ENCODE peak calls at places on chromosomes 13 and 19, in six cellular contexts. One of them, this sample, is unnamed.

GRCh38 chr13:44660050-44660449 is 83.9 kb upstream of the TSC22D1 start:
- DNase-seq in cardiac muscle cell: no peak
- DNase-seq in AG04450: no peak
- DNase-seq in CD4-positive, alpha-beta memory T cell: no peak
- DNase-seq in GM23338: no peak
- DNase-seq in upper lobe of right lung: no peak
- DNase-seq in this sample: no peak

GRCh38 chr13:32432856-32433255 is 4.9 kb upstream of the N4BP2L1 start:
- DNase-seq in cardiac muscle cell: no peak
- DNase-seq in AG04450: no peak
- DNase-seq in CD4-positive, alpha-beta memory T cell: no peak
- DNase-seq in GM23338: no peak
- DNase-seq in upper lobe of right lung: no peak
- DNase-seq in this sample: no peak

GRCh38 chr13:75194717-75195116 is 287.3 kb downstream of the TBC1D4 start:
- DNase-seq in cardiac muscle cell: peak; percentile 49
- DNase-seq in AG04450: no peak
- DNase-seq in CD4-positive, alpha-beta memory T cell: no peak
- DNase-seq in GM23338: no peak
- DNase-seq in upper lobe of right lung: no peak
- DNase-seq in this sample: no peak

GRCh38 chr19:55116232-55117062 is 990 bp downstream of the PPP1R12C start:
- DNase-seq in cardiac muscle cell: peak; percentile 73
- DNase-seq in AG04450: no peak
- DNase-seq in CD4-positive, alpha-beta memory T cell: peak; percentile 44
- DNase-seq in GM23338: peak; percentile 63
- DNase-seq in upper lobe of right lung: no peak
- DNase-seq in this sample: no peak

GRCh38 chr13:37526710-37527446 is 71.7 kb downstream of the POSTN start:
- DNase-seq in cardiac muscle cell: peak; percentile 73
- DNase-seq in AG04450: no peak
- DNase-seq in CD4-positive, alpha-beta memory T cell: no peak
- DNase-seq in GM23338: no peak
- DNase-seq in upper lobe of right lung: no peak
- DNase-seq in this sample: no peak

GRCh38 chr13:33548065-33548464 is 262.5 kb upstream of the STARD13 start:
- DNase-seq in cardiac muscle cell: no peak
- DNase-seq in AG04450: no peak
- DNase-seq in CD4-positive, alpha-beta memory T cell: no peak
- DNase-seq in GM23338: no peak
- DNase-seq in upper lobe of right lung: no peak
- DNase-seq in this sample: no peak

GRCh38 chr13:106596287-106596937 is 28.5 kb upstream of the ARGLU1 start:
- DNase-seq in cardiac muscle cell: peak; percentile 29
- DNase-seq in AG04450: no peak
- DNase-seq in CD4-positive, alpha-beta memory T cell: no peak
- DNase-seq in GM23338: no peak
- DNase-seq in upper lobe of right lung: no peak
- DNase-seq in this sample: no peak

GRCh38 chr13:110265682-110266430 is 41.1 kb downstream of the COL4A1 start:
- DNase-seq in cardiac muscle cell: no peak
- DNase-seq in AG04450: no peak
- DNase-seq in CD4-positive, alpha-beta memory T cell: no peak
- DNase-seq in GM23338: no peak
- DNase-seq in upper lobe of right lung: no peak
- DNase-seq in this sample: no peak

GRCh38 chr19:15378529-15379082 is 981 bp downstream of the AKAP8 start:
- DNase-seq in cardiac muscle cell: peak; percentile 63
- DNase-seq in AG04450: no peak
- DNase-seq in CD4-positive, alpha-beta memory T cell: peak; percentile 49
- DNase-seq in GM23338: peak; percentile 73
- DNase-seq in upper lobe of right lung: peak; percentile 79
- DNase-seq in this sample: peak; percentile 27

GRCh38 chr19:10517361-10517759 is at the start of gene S1PR5:
- DNase-seq in cardiac muscle cell: no peak
- DNase-seq in AG04450: no peak
- DNase-seq in CD4-positive, alpha-beta memory T cell: no peak
- DNase-seq in GM23338: peak; percentile 68
- DNase-seq in upper lobe of right lung: peak; percentile 71
- DNase-seq in this sample: no peak

GRCh38 chr19:10516671-10517286 is 468 bp downstream of the S1PR5 start:
- DNase-seq in cardiac muscle cell: no peak
- DNase-seq in AG04450: no peak
- DNase-seq in CD4-positive, alpha-beta memory T cell: no peak
- DNase-seq in GM23338: peak; percentile 44
- DNase-seq in upper lobe of right lung: no peak
- DNase-seq in this sample: no peak

GRCh38 chr19:10519421-10519820 is 2.2 kb upstream of the S1PR5 start:
- DNase-seq in cardiac muscle cell: no peak
- DNase-seq in AG04450: no peak
- DNase-seq in CD4-positive, alpha-beta memory T cell: no peak
- DNase-seq in GM23338: no peak
- DNase-seq in upper lobe of right lung: no peak
- DNase-seq in this sample: no peak

GRCh38 chr19:10517760-10518443 is 655 bp upstream of the S1PR5 start:
- DNase-seq in cardiac muscle cell: peak; percentile 27
- DNase-seq in AG04450: no peak
- DNase-seq in CD4-positive, alpha-beta memory T cell: peak; percentile 13
- DNase-seq in GM23338: peak; percentile 57
- DNase-seq in upper lobe of right lung: no peak
- DNase-seq in this sample: no peak

DNA sequence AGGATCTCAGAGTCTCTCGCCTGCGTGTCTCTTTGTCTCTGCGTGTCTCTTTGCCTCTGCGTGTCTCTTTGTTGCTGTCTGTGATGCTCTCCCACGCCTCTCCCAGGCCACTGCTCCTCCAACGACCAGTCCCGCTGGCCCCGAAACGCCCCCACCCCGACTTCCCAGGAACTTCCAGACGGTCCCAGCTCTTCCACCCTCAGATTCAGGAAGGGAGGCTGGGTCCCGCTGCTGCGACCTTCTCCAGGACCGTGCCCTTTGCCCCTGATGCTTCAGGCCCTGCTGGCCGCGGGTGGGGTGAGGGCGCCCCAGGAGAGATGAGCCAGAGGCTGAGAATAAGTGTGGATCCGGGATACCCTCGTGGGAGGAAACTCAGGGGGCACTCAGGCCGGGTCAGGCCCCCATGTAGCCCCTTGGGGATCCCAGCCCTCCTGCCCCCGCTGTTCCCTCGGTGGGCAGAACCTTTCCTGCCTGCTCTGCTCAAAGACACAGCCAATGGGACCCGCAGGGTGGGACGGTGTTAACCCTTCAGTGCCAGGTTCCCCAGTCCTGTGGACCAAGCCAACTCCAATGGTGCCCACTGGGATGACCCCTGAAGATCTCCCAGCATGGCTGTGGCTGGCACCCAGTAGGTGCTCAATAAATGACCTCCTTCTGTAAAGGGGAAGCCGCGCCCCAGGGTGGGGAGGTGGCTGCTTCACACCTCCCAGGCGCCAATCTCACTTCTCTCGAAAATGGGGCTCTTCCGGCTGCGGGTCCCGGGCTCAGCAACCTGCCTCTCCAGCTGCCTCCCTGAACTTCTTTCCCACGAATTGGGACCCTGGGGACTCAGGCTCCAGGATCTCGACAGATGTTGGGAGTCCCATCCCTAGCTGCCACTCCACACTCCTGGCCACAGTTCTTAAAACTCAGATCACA is 1.5 kb upstream of the S1PR5 start:
- DNase-seq in cardiac muscle cell: no peak
- DNase-seq in AG04450: no peak
- DNase-seq in CD4-positive, alpha-beta memory T cell: no peak
- DNase-seq in GM23338: peak; percentile 40
- DNase-seq in upper lobe of right lung: no peak
- DNase-seq in this sample: no peak
- H3K4me3 ChIP-seq in cardiac muscle cell: no peak overlapping the region
- H3K4me3 ChIP-seq in AG04450: no peak overlapping the region
- H3K4me3 ChIP-seq in CD4-positive, alpha-beta memory T cell: no peak overlapping the region
- H3K4me3 ChIP-seq in GM23338: peak overlapping the region; percentile 78
- H3K4me3 ChIP-seq in upper lobe of right lung: peak overlapping the region; percentile 38
- H3K4me3 ChIP-seq in this sample: no peak overlapping the region

DNA sequence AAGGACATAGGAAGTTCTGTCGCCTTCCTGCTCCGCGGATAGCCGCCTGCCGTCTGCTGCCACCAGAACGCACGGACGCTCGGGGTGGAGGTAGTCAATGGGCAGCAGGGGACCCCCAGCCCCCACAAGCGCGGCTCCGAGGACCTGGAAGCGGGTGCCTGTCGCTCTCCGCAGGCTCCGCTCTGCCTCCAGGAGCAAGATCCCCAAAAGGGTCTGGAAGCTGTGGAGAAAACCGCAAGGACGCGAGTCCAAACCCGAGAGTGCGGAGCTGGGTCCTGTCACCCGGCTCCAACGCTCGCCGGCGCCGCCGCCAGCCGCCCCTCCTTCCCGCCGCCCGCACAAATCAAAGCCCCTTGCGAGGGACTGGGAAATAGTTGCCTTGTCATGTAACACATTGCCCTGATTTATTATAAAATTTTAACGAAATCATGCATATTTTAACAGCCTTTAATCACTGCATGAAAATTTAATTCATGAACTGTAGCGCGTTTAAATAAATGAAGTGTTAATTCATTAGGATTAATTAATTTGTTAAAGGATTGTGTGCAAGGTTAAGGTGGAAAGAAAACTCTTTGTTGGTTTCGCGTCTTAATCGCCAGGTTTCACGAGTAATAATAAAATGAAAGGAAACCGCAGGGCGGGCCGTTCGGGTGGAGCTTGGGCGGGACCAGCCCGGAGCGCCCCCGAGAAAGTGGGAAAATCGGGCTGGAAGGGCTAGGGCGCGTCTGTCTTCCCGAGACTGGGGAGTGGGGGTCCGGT is 5.5 kb upstream of the POU4F1 start:
- DNase-seq in cardiac muscle cell: no peak
- DNase-seq in AG04450: no peak
- DNase-seq in CD4-positive, alpha-beta memory T cell: no peak
- DNase-seq in GM23338: peak; percentile 54
- DNase-seq in upper lobe of right lung: no peak
- DNase-seq in this sample: no peak
- H3K4me3 ChIP-seq in cardiac muscle cell: peak overlapping the region; percentile 39
- H3K4me3 ChIP-seq in AG04450: peak overlapping the region; percentile 52
- H3K4me3 ChIP-seq in CD4-positive, alpha-beta memory T cell: peak overlapping the region; percentile 29
- H3K4me3 ChIP-seq in GM23338: peak overlapping the region; percentile 55
- H3K4me3 ChIP-seq in upper lobe of right lung: peak overlapping the region; percentile 56
- H3K4me3 ChIP-seq in this sample: no peak overlapping the region

DNA sequence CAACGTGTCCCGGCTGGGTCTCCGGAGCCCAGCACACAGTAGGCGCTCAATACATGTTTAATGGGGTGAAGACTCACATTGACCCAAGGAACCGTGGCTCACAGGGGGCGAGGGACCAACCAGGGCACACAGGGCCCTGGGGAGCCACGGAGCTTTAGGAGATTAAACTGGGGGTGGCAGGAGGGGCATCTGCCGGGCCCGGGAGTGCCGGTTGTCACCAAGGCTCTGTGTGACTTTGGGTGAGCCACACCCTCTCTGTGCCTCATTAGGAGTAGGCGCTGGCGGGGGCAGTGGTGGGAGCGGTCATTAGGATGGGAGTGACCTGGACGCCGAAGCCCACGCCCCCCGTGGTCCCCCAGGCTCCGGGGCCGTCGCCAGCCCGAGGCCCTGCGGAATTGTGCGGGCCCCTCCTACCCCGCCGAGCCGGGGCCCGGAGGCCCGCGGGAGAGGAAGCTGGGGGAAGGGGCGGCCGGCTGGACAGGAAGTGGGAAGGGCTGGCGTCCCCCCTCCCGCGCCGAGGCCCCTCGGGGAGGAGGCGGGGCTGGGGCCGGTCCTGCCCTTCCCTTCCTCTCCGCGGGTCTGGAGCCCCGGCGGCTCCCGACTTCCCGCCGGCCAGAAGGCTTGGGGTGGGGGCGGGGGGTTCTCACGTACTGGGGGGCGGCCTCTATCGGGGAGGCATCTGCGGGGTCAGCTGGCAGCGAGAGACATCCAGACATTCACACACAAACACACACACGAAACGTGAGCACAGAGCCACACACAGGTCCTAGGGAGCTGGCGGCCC is 1.8 kb upstream of the SSBP4 start:
- DNase-seq in cardiac muscle cell: peak; percentile 96
- DNase-seq in AG04450: no peak
- DNase-seq in CD4-positive, alpha-beta memory T cell: no peak
- DNase-seq in GM23338: peak; percentile 89
- DNase-seq in upper lobe of right lung: peak; percentile 89
- DNase-seq in this sample: no peak
- H3K4me3 ChIP-seq in cardiac muscle cell: peak overlapping the region; percentile 16
- H3K4me3 ChIP-seq in AG04450: peak overlapping the region; percentile 47
- H3K4me3 ChIP-seq in CD4-positive, alpha-beta memory T cell: peak overlapping the region; percentile 42
- H3K4me3 ChIP-seq in GM23338: peak overlapping the region; percentile 73
- H3K4me3 ChIP-seq in upper lobe of right lung: peak overlapping the region; percentile 72
- H3K4me3 ChIP-seq in this sample: peak overlapping the region; percentile 44

GRCh38 chr13:112711528-112712265 is 21.9 kb downstream of the ATP11A start:
- DNase-seq in cardiac muscle cell: peak; percentile 99
- DNase-seq in AG04450: peak; percentile 96
- DNase-seq in CD4-positive, alpha-beta memory T cell: no peak
- DNase-seq in GM23338: peak; percentile 97
- DNase-seq in upper lobe of right lung: peak; percentile 86
- DNase-seq in this sample: no peak
- H3K4me3 ChIP-seq in cardiac muscle cell: no peak overlapping the region
- H3K4me3 ChIP-seq in AG04450: peak overlapping the region; percentile 55
- H3K4me3 ChIP-seq in CD4-positive, alpha-beta memory T cell: no peak overlapping the region
- H3K4me3 ChIP-seq in GM23338: peak overlapping the region; percentile 29
- H3K4me3 ChIP-seq in upper lobe of right lung: peak overlapping the region; percentile 9
- H3K4me3 ChIP-seq in this sample: no peak overlapping the region

GRCh38 chr13:20291675-20292074 is 59.6 kb upstream of the GJB6 start:
- DNase-seq in cardiac muscle cell: no peak
- DNase-seq in AG04450: no peak
- DNase-seq in CD4-positive, alpha-beta memory T cell: no peak
- DNase-seq in GM23338: no peak
- DNase-seq in upper lobe of right lung: no peak
- DNase-seq in this sample: no peak

GRCh38 chr13:20291037-20291436 is 58.9 kb upstream of the GJB6 start:
- DNase-seq in cardiac muscle cell: no peak
- DNase-seq in AG04450: no peak
- DNase-seq in CD4-positive, alpha-beta memory T cell: no peak
- DNase-seq in GM23338: no peak
- DNase-seq in upper lobe of right lung: no peak
- DNase-seq in this sample: peak; percentile 17

GRCh38 chr13:20285530-20285929 is 53.4 kb upstream of the GJB6 start:
- DNase-seq in cardiac muscle cell: no peak
- DNase-seq in AG04450: no peak
- DNase-seq in CD4-positive, alpha-beta memory T cell: no peak
- DNase-seq in GM23338: no peak
- DNase-seq in upper lobe of right lung: no peak
- DNase-seq in this sample: no peak

GRCh38 chr13:20287976-20288375 is 55.9 kb upstream of the GJB6 start:
- DNase-seq in cardiac muscle cell: no peak
- DNase-seq in AG04450: no peak
- DNase-seq in CD4-positive, alpha-beta memory T cell: no peak
- DNase-seq in GM23338: no peak
- DNase-seq in upper lobe of right lung: no peak
- DNase-seq in this sample: no peak

DNA sequence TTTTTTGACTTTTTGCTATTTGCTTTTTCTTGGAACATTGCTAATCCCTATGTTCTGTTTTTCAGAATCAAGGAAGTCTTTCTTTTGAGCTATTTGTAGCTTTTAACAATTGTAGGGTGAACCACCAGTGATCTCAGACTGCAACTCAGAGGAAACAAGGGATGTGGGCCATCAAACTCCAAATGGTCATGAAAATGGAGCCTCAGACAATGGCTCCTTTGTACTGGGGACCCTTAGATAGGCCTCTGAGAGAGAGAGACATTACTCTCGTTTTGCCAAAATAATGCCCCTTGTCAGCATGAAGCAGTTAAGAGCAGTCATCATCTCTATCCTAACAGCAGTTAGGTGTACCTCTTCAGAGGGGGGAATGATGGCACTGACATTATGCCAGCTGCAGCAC is 56.4 kb upstream of the GJB6 start:
- DNase-seq in cardiac muscle cell: no peak
- DNase-seq in AG04450: no peak
- DNase-seq in CD4-positive, alpha-beta memory T cell: no peak
- DNase-seq in GM23338: no peak
- DNase-seq in upper lobe of right lung: no peak
- DNase-seq in this sample: no peak
- H3K4me3 ChIP-seq in cardiac muscle cell: no peak overlapping the region
- H3K4me3 ChIP-seq in AG04450: no peak overlapping the region
- H3K4me3 ChIP-seq in CD4-positive, alpha-beta memory T cell: no peak overlapping the region
- H3K4me3 ChIP-seq in GM23338: no peak overlapping the region
- H3K4me3 ChIP-seq in upper lobe of right lung: no peak overlapping the region
- H3K4me3 ChIP-seq in this sample: no peak overlapping the region